ENCODE peak calls at places on chromosome 18, in four cellular contexts. R, X, Y and N are unnamed samples.

GRCh38 chr18:78632111-78632541 is 347.5 kb upstream of the SALL3 start:
- DNase-seq in R (no peak), X (no peak), Y (no peak), N (no peak)

GRCh38 chr18:23573948-23574431 is 12.3 kb downstream of the NPC1 start:
- DNase-seq in R (no peak), X (no peak), Y (no peak), N (no peak)

GRCh38 chr18:22604390-22604985 is 186.8 kb upstream of the CTAGE1 start:
- DNase-seq in R (no peak), X (no peak), Y (peak), N (peak)

GRCh38 chr18:67961701-67962440 is 445.4 kb upstream of the DSEL start:
- DNase-seq in R (no peak), X (no peak), Y (no peak), N (no peak)

GRCh38 chr18:41993151-41993550 is 38.1 kb downstream of the PIK3C3 start:
- DNase-seq in R (no peak), X (no peak), Y (no peak), N (no peak)

GRCh38 chr18:58484989-58485962 is 143.6 kb downstream of the ALPK2 start:
- DNase-seq in R (peak), X (no peak), Y (no peak), N (no peak)

GRCh38 chr18:69956655-69957054 is 9.0 kb upstream of the CD226 start:
- DNase-seq in R (no peak), X (no peak), Y (no peak), N (no peak)

GRCh38 chr18:79680100-79680879 is 687 bp downstream of the CTDP1 start:
- DNase-seq in R (no peak), X (no peak), Y (no peak), N (no peak)

GRCh38 chr18:50203801-50204604 is 9.1 kb upstream of the MYO5B start:
- DNase-seq in R (peak), X (no peak), Y (no peak), N (peak)

GRCh38 chr18:34522627-34523026 is 187.5 kb upstream of the DTNA start:
- DNase-seq in R (no peak), X (no peak), Y (no peak), N (no peak)

GRCh38 chr18:47968006-47968676 is 37.7 kb upstream of the SMAD2 start:
- DNase-seq in R (no peak), X (no peak), Y (no peak), N (no peak)

GRCh38 chr18:35343488-35343935 is 708 bp downstream of the ZNF24 start:
- DNase-seq in R (no peak), X (no peak), Y (no peak), N (no peak)

GRCh38 chr18:51361130-51361860 is 163.8 kb upstream of the MEX3C start:
- DNase-seq in R (no peak), X (no peak), Y (no peak), N (no peak)

GRCh38 chr18:40222736-40223135 is 1732.3 kb upstream of the PIK3C3 start:
- DNase-seq in R (no peak), X (no peak), Y (no peak), N (no peak)